ENCODE peak calls at places on chromosomes 11 and 22, in seven cellular contexts. B is posterior cingulate gyrus; U is stimulated activated CD4-positive, alpha-beta T cell treated with anti-CD3 and anti-CD28 coated beads, TNF-alpha, amount 100 ng/mL, for 4 hours; K is myocyte; W is iris pigment epithelial cell; O is endothelial cell; F is choroid plexus epithelial cell. S is an unnamed sample.
A peak's percentile ranks its signal among the peaks of the same experiment; 100 is the strongest.

GRCh38 chr11:122984186-122985011 is 2.8 kb upstream of the BSX start:
- DNase-seq in B (no peak), U (no peak), K (peak; percentile 13), W (no peak), O (peak; percentile 35), F (peak; percentile 9), S (no peak)

GRCh38 chr11:36600155-36600554 is 2.1 kb upstream of the RAG2 start:
- DNase-seq in B (no peak), U (no peak), K (no peak), W (no peak), O (no peak), F (no peak), S (no peak)

GRCh38 chr22:48939441-48940265 is 888.0 kb downstream of the BRD1 start:
- DNase-seq in B (no peak), U (no peak), K (no peak), W (no peak), O (no peak), F (no peak), S (no peak)

GRCh38 chr11:128553662-128554392 is 33.5 kb downstream of the ETS1 start:
- DNase-seq in B (no peak), U (no peak), K (peak; percentile 46), W (peak; percentile 49), O (no peak), F (peak; percentile 50), S (no peak)

GRCh38 chr11:3056296-3057068 is 741 bp downstream of the CARS1 start:
- DNase-seq in B (no peak), U (no peak), K (peak; percentile 47), W (no peak), O (no peak), F (no peak), S (no peak)

GRCh38 chr11:116742104-116742503 is 30.7 kb downstream of the BUD13 start:
- DNase-seq in B (no peak), U (no peak), K (no peak), W (peak; percentile 77), O (no peak), F (peak; percentile 55), S (no peak)

GRCh38 chr11:27723685-27724084 is 23.4 kb upstream of the BDNF start:
- DNase-seq in B (no peak), U (no peak), K (no peak), W (peak; percentile 29), O (no peak), F (peak; percentile 39), S (no peak)

GRCh38 chr11:32062540-32062939 is 28.3 kb upstream of the RCN1 start:
- DNase-seq in B (no peak), U (no peak), K (no peak), W (no peak), O (no peak), F (no peak), S (no peak)

GRCh38 chr11:60887531-60887930 is 18.9 kb downstream of the PRPF19 start:
- DNase-seq in B (no peak), U (no peak), K (peak; percentile 63), W (peak; percentile 62), O (peak; percentile 62), F (peak; percentile 78), S (no peak)

S was measured in activated CD4-positive, CD25-positive, alpha-beta regulatory T cell treated with anti-CD3 and anti-CD28 coated beads, Interleukin-2, amount 50 U/mL, for 16 hours.